ENCODE peak calls at places on chromosomes 2 and 18, in five cellular contexts. One of them, this sample, is unnamed.

GRCh38 chr2:214192711-214193110 is 218.1 kb upstream of the VWC2L start:
- DNase-seq in stimulated activated CD8-positive, alpha-beta memory T cell treated with anti-CD3 and anti-CD28 coated beads, Interleukin-15, amount 100 ng/mL, for 24 hours: no peak
- DNase-seq in substantia nigra: no peak
- DNase-seq in GM12865: no peak
- DNase-seq in lung: no peak
- DNase-seq in this sample: no peak

GRCh38 chr18:54776282-54776977 is 51.8 kb upstream of the RAB27B start:
- DNase-seq in stimulated activated CD8-positive, alpha-beta memory T cell treated with anti-CD3 and anti-CD28 coated beads, Interleukin-15, amount 100 ng/mL, for 24 hours: no peak
- DNase-seq in substantia nigra: no peak
- DNase-seq in lung: peak
- DNase-seq in GM12865: peak
- DNase-seq in this sample: no peak

GRCh38 chr2:69918391-69918790 is 3.5 kb downstream of the MXD1 start:
- DNase-seq in stimulated activated CD8-positive, alpha-beta memory T cell treated with anti-CD3 and anti-CD28 coated beads, Interleukin-15, amount 100 ng/mL, for 24 hours: no peak
- DNase-seq in substantia nigra: no peak
- DNase-seq in GM12865: peak
- DNase-seq in lung: no peak
- DNase-seq in this sample: no peak

GRCh38 chr2:102258386-102259074 is 52.8 kb upstream of the IL1RL1 start:
- DNase-seq in lung: no peak
- DNase-seq in GM12865: no peak
- DNase-seq in stimulated activated CD8-positive, alpha-beta memory T cell treated with anti-CD3 and anti-CD28 coated beads, Interleukin-15, amount 100 ng/mL, for 24 hours: no peak
- DNase-seq in substantia nigra: no peak
- DNase-seq in this sample: no peak

GRCh38 chr2:16187517-16187887 is 247.2 kb downstream of the MYCN start:
- DNase-seq in lung: no peak
- DNase-seq in stimulated activated CD8-positive, alpha-beta memory T cell treated with anti-CD3 and anti-CD28 coated beads, Interleukin-15, amount 100 ng/mL, for 24 hours: no peak
- DNase-seq in substantia nigra: no peak
- DNase-seq in GM12865: no peak
- DNase-seq in this sample: no peak

GRCh38 chr18:48943736-48944527 is 6.8 kb downstream of the SMAD7 start:
- DNase-seq in stimulated activated CD8-positive, alpha-beta memory T cell treated with anti-CD3 and anti-CD28 coated beads, Interleukin-15, amount 100 ng/mL, for 24 hours: no peak
- DNase-seq in GM12865: no peak
- DNase-seq in substantia nigra: no peak
- DNase-seq in lung: no peak
- DNase-seq in this sample: peak

GRCh38 chr2:45013229-45014015 is 4.2 kb upstream of the SIX2 start:
- DNase-seq in stimulated activated CD8-positive, alpha-beta memory T cell treated with anti-CD3 and anti-CD28 coated beads, Interleukin-15, amount 100 ng/mL, for 24 hours: no peak
- DNase-seq in substantia nigra: no peak
- DNase-seq in GM12865: no peak
- DNase-seq in lung: no peak
- DNase-seq in this sample: no peak

GRCh38 chr2:110783474-110783873 is 51.1 kb downstream of the ACOXL start:
- DNase-seq in substantia nigra: no peak
- DNase-seq in lung: no peak
- DNase-seq in stimulated activated CD8-positive, alpha-beta memory T cell treated with anti-CD3 and anti-CD28 coated beads, Interleukin-15, amount 100 ng/mL, for 24 hours: no peak
- DNase-seq in GM12865: no peak
- DNase-seq in this sample: no peak

GRCh38 chr18:75429975-75430374 is 2.5 kb upstream of the SMIM21 start:
- DNase-seq in GM12865: no peak
- DNase-seq in lung: no peak
- DNase-seq in stimulated activated CD8-positive, alpha-beta memory T cell treated with anti-CD3 and anti-CD28 coated beads, Interleukin-15, amount 100 ng/mL, for 24 hours: no peak
- DNase-seq in substantia nigra: no peak
- DNase-seq in this sample: peak

GRCh38 chr2:142819411-142819810 is 58.1 kb upstream of the KYNU start:
- DNase-seq in stimulated activated CD8-positive, alpha-beta memory T cell treated with anti-CD3 and anti-CD28 coated beads, Interleukin-15, amount 100 ng/mL, for 24 hours: no peak
- DNase-seq in lung: no peak
- DNase-seq in GM12865: no peak
- DNase-seq in substantia nigra: no peak
- DNase-seq in this sample: no peak

GRCh38 chr2:226620176-226620575 is 179.4 kb downstream of the IRS1 start:
- DNase-seq in GM12865: no peak
- DNase-seq in lung: no peak
- DNase-seq in stimulated activated CD8-positive, alpha-beta memory T cell treated with anti-CD3 and anti-CD28 coated beads, Interleukin-15, amount 100 ng/mL, for 24 hours: no peak
- DNase-seq in substantia nigra: no peak
- DNase-seq in this sample: no peak

GRCh38 chr2:118970396-118971135 is 28.6 kb downstream of the MARCO start:
- DNase-seq in lung: peak
- DNase-seq in GM12865: no peak
- DNase-seq in stimulated activated CD8-positive, alpha-beta memory T cell treated with anti-CD3 and anti-CD28 coated beads, Interleukin-15, amount 100 ng/mL, for 24 hours: no peak
- DNase-seq in substantia nigra: no peak
- DNase-seq in this sample: no peak

GRCh38 chr18:57768557-57769326 is 34.4 kb downstream of the ATP8B1 start:
- DNase-seq in lung: no peak
- DNase-seq in GM12865: no peak
- DNase-seq in stimulated activated CD8-positive, alpha-beta memory T cell treated with anti-CD3 and anti-CD28 coated beads, Interleukin-15, amount 100 ng/mL, for 24 hours: no peak
- DNase-seq in substantia nigra: no peak
- DNase-seq in this sample: no peak

GRCh38 chr2:113809076-113809475 is 52.6 kb upstream of the SLC35F5 start:
- DNase-seq in lung: no peak
- DNase-seq in stimulated activated CD8-positive, alpha-beta memory T cell treated with anti-CD3 and anti-CD28 coated beads, Interleukin-15, amount 100 ng/mL, for 24 hours: no peak
- DNase-seq in substantia nigra: no peak
- DNase-seq in GM12865: no peak
- DNase-seq in this sample: no peak

GRCh38 chr2:60641866-60642788 is 88.7 kb upstream of the BCL11A start:
- DNase-seq in substantia nigra: no peak
- DNase-seq in stimulated activated CD8-positive, alpha-beta memory T cell treated with anti-CD3 and anti-CD28 coated beads, Interleukin-15, amount 100 ng/mL, for 24 hours: no peak
- DNase-seq in GM12865: peak
- DNase-seq in lung: no peak
- DNase-seq in this sample: peak

GRCh38 chr2:157777425-157777824 is 98.7 kb downstream of the ACVR1 start:
- DNase-seq in GM12865: peak
- DNase-seq in lung: peak
- DNase-seq in substantia nigra: no peak
- DNase-seq in stimulated activated CD8-positive, alpha-beta memory T cell treated with anti-CD3 and anti-CD28 coated beads, Interleukin-15, amount 100 ng/mL, for 24 hours: no peak
- DNase-seq in this sample: peak

GRCh38 chr2:65660340-65660739 is 227.9 kb upstream of the SPRED2 start:
- DNase-seq in stimulated activated CD8-positive, alpha-beta memory T cell treated with anti-CD3 and anti-CD28 coated beads, Interleukin-15, amount 100 ng/mL, for 24 hours: no peak
- DNase-seq in lung: no peak
- DNase-seq in substantia nigra: no peak
- DNase-seq in GM12865: no peak
- DNase-seq in this sample: no peak

GRCh38 chr2:234550511-234551107 is 53.7 kb upstream of the ARL4C start:
- DNase-seq in lung: peak
- DNase-seq in stimulated activated CD8-positive, alpha-beta memory T cell treated with anti-CD3 and anti-CD28 coated beads, Interleukin-15, amount 100 ng/mL, for 24 hours: no peak
- DNase-seq in GM12865: peak
- DNase-seq in substantia nigra: peak
- DNase-seq in this sample: peak

GRCh38 chr2:46349115-46349547 is 51.9 kb downstream of the EPAS1 start:
- DNase-seq in GM12865: no peak
- DNase-seq in stimulated activated CD8-positive, alpha-beta memory T cell treated with anti-CD3 and anti-CD28 coated beads, Interleukin-15, amount 100 ng/mL, for 24 hours: no peak
- DNase-seq in substantia nigra: no peak
- DNase-seq in lung: no peak
- DNase-seq in this sample: no peak

GRCh38 chr2:165691615-165692014 is 102.4 kb downstream of the GALNT3 start:
- DNase-seq in substantia nigra: no peak
- DNase-seq in stimulated activated CD8-positive, alpha-beta memory T cell treated with anti-CD3 and anti-CD28 coated beads, Interleukin-15, amount 100 ng/mL, for 24 hours: no peak
- DNase-seq in lung: no peak
- DNase-seq in GM12865: no peak
- DNase-seq in this sample: no peak

GRCh38 chr2:101040761-101041160 is 38.7 kb downstream of the RPL31 start:
- DNase-seq in substantia nigra: no peak
- DNase-seq in stimulated activated CD8-positive, alpha-beta memory T cell treated with anti-CD3 and anti-CD28 coated beads, Interleukin-15, amount 100 ng/mL, for 24 hours: no peak
- DNase-seq in GM12865: no peak
- DNase-seq in lung: no peak
- DNase-seq in this sample: no peak

GRCh38 chr2:135265960-135266490 is 213.9 kb downstream of the RAB3GAP1 start:
- DNase-seq in stimulated activated CD8-positive, alpha-beta memory T cell treated with anti-CD3 and anti-CD28 coated beads, Interleukin-15, amount 100 ng/mL, for 24 hours: no peak
- DNase-seq in substantia nigra: no peak
- DNase-seq in lung: no peak
- DNase-seq in GM12865: no peak
- DNase-seq in this sample: no peak

GRCh38 chr2:165957030-165957675 is 3.6 kb upstream of the TTC21B start:
- DNase-seq in GM12865: no peak
- DNase-seq in substantia nigra: no peak
- DNase-seq in stimulated activated CD8-positive, alpha-beta memory T cell treated with anti-CD3 and anti-CD28 coated beads, Interleukin-15, amount 100 ng/mL, for 24 hours: no peak
- DNase-seq in lung: no peak
- DNase-seq in this sample: no peak